ENCODE peak calls at places on chromosomes 2 and 18, in seven cellular contexts. K is mucosa of descending colon, P is body of pancreas, L is left ventricle myocardium inferior, Y is NB4, Z is endodermal cell, O is cardiac fibroblast. H is an unnamed sample.

GRCh38 chr2:178775975-178776374 is 31.2 kb downstream of the TTN start:
- DNase-seq in K (no peak), P (no peak), L (no peak), Y (no peak), Z (no peak), O (no peak), H (no peak)

GRCh38 chr2:107740300-107740699 is 86.4 kb upstream of the RGPD4 start:
- DNase-seq in K (no peak), P (no peak), L (no peak), Y (no peak), Z (no peak), O (no peak), H (no peak)

GRCh38 chr2:204899983-204900382 is 354.7 kb downstream of the PARD3B start:
- DNase-seq in K (no peak), P (no peak), L (no peak), Y (no peak), Z (no peak), O (no peak), H (no peak)

GRCh38 chr18:76981388-76981968 is 151.1 kb downstream of the MBP start:
- DNase-seq in K (peak; percentile 64), P (no peak), L (no peak), Y (no peak), Z (peak; percentile 67), O (no peak), H (no peak)

GRCh38 chr2:95346236-95346737 is 49.1 kb downstream of the KCNIP3 start:
- DNase-seq in K (peak; percentile 84), P (peak; percentile 52), L (peak; percentile 79), Y (peak; percentile 48), Z (no peak), O (peak; percentile 80), H (peak; percentile 48)

GRCh38 chr2:96929245-96929925 is 57.0 kb downstream of the FAM178B start:
- DNase-seq in K (peak; percentile 9), P (no peak), L (no peak), Y (no peak), Z (no peak), O (no peak), H (no peak)

GRCh38 chr2:96195410-96196071 is 13.1 kb downstream of the STARD7 start:
- DNase-seq in K (peak; percentile 49), P (no peak), L (no peak), Y (no peak), Z (no peak), O (no peak), H (no peak)

GRCh38 chr2:96502891-96503636 is 2.1 kb downstream of the NEURL3 start:
- DNase-seq in K (peak; percentile 62), P (peak; percentile 89), L (no peak), Y (no peak), Z (no peak), O (no peak), H (no peak)

GRCh38 chr2:62340981-62341624 is 145.2 kb downstream of the B3GNT2 start:
- DNase-seq in K (no peak), P (peak; percentile 31), L (peak; percentile 43), Y (peak; percentile 24), Z (peak; percentile 64), O (peak; percentile 38), H (peak; percentile 73)

GRCh38 chr2:100919316-100919715 is 82.8 kb upstream of the RPL31 start:
- DNase-seq in K (no peak), P (no peak), L (no peak), Y (peak; percentile 50), Z (peak; percentile 80), O (no peak), H (no peak)
- TF ChIP-seq CTCF in K (no peak), P (peak; percentile 14), L (peak; percentile 34), Y (peak; percentile 87), Z (peak; percentile 88), O (peak; percentile 49), H (peak; percentile 43)

GRCh38 chr18:55934801-55935200 is 346.8 kb upstream of the TCF4 start:
- DNase-seq in K (no peak), P (no peak), L (no peak), Y (no peak), Z (no peak), O (no peak), H (no peak)
- TF ChIP-seq CTCF in K (no peak), P (no peak), L (no peak), Y (no peak), Z (no peak), O (no peak), H (no peak)

DNA sequence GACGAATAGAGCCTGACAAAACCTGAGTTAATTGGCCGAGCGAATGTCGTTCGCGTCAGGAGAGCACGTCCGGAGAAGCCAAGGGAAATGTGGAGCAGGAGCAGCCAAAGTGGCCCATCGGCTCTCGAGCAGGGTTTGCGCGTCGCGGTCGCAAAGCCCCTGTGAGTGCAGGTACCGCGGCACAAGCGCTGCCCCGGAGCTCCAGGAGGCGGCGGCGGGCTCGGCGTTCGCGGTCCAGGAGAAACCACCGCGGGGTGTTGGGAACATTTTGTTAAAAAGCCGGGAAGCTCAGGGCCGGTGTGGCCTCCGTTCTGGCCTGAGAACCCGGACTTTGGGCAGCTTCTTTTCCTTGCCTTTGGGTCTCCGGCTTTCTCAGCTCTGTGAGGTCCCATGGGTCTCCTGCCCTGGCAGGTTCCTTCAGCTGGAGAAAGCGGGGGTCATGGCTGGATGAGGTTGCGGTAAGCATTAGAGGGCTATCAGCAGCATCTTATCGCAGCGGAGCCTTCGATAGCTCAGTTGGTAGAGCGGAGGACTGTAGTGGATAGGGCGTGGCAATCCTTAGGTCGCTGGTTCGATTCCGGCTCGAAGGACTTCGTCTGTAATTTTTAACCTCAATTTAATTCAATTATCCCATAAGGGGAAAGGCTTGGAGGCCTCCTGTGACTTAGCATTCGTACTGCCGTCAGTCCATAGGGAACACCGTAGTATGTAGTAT is 1.0 kb upstream of the AGBL5 start:
- DNase-seq in K (peak; percentile 95), P (peak; percentile 93), L (peak; percentile 86), Y (peak; percentile 96), Z (peak; percentile 99), O (peak; percentile 95), H (peak; percentile 90)
- TF ChIP-seq CTCF in K (no peak), P (peak; percentile 24), L (peak; percentile 65), Y (no peak), Z (peak; percentile 66), O (peak; percentile 58), H (peak; percentile 39)

GRCh38 chr18:78073275-78073674 is 823.6 kb downstream of the GALR1 start:
- DNase-seq in K (no peak), P (no peak), L (no peak), Y (peak; percentile 13), Z (no peak), O (no peak), H (peak; percentile 2)
- TF ChIP-seq CTCF in K (no peak), P (no peak), L (peak; percentile 25), Y (no peak), Z (peak; percentile 43), O (no peak), H (no peak)

GRCh38 chr2:51789908-51790307 is 758.0 kb upstream of the NRXN1 start:
- DNase-seq in K (no peak), P (no peak), L (no peak), Y (no peak), Z (no peak), O (no peak), H (no peak)

GRCh38 chr2:51790854-51791253 is 758.9 kb upstream of the NRXN1 start:
- DNase-seq in K (no peak), P (no peak), L (no peak), Y (no peak), Z (no peak), O (no peak), H (no peak)

DNA sequence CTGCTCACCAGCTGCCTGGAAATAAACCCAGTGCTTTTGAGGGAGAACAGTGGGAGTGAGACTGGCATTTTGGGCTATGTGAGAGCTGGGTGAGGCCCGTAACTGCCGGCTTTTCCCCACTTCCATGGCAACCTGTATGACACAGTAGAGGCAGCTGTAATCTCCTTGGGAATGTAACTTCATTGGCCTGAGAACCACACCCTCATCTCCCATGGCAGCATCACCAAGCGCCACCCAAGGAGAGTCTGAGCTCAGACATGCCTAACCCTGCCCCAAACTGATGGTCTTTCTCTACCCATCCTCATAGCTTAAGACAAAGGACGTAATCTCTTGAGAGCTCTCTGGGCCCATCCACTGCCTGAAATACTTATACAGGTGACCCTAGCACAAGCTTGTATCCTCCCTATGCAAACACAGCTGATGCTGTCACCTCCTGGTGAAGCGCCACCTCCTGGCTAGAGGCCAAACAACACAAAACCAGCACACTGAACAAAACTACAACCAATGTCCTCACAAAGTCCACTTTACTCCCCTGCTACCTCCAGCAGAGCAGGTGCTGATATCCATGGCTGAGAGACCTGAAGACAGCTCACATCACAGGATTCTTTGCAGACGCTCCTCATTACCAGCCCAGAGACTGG is 763.4 kb upstream of the NRXN1 start:
- DNase-seq in K (peak; percentile 63), P (no peak), L (no peak), Y (peak; percentile 34), Z (peak; percentile 92), O (no peak), H (peak; percentile 36)
- TF ChIP-seq CTCF in K (no peak), P (no peak), L (no peak), Y (peak; percentile 80), Z (peak; percentile 85), O (peak; percentile 17), H (peak; percentile 28)

DNA sequence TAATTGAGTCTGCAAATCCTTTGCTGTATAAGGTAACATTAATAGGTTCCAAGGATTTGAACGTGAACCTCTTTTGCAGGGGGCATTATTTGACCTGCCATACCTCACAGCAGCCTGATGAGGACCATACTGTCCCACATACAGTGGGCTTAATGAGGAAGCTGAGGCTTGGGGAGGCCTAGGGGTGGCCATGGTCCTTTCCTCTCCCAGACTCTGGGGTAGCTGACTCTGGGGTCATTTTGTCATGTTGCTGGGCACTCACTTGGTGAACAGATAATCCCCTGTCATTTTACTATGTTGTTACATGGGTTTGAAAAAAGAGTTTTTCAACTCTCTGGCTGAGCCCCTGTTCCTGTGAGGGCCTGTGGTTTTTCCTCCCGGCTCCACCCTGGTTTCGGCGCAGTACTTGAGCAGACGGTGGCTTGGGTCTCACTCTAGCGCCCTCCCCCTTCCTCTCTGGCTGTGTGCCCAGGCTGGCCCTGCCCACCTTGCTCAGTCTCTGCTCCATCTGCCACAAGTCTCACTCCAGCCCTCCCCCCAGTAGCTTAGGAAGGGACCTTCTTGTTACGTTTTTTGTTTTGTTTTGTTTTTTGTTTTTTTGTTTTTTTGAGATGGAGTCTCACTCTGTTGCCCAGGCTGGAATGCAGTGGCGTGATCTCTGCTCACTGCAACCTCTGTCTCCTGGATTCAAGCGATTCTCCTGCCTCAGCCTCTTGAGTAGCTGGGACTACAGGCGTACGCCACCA is 21.0 kb downstream of the INPP4A start:
- DNase-seq in K (peak; percentile 87), P (peak; percentile 78), L (peak; percentile 81), Y (peak; percentile 96), Z (no peak), O (peak; percentile 84), H (peak; percentile 87)
- TF ChIP-seq CTCF in K (no peak), P (no peak), L (no peak), Y (no peak), Z (no peak), O (no peak), H (no peak)

DNA sequence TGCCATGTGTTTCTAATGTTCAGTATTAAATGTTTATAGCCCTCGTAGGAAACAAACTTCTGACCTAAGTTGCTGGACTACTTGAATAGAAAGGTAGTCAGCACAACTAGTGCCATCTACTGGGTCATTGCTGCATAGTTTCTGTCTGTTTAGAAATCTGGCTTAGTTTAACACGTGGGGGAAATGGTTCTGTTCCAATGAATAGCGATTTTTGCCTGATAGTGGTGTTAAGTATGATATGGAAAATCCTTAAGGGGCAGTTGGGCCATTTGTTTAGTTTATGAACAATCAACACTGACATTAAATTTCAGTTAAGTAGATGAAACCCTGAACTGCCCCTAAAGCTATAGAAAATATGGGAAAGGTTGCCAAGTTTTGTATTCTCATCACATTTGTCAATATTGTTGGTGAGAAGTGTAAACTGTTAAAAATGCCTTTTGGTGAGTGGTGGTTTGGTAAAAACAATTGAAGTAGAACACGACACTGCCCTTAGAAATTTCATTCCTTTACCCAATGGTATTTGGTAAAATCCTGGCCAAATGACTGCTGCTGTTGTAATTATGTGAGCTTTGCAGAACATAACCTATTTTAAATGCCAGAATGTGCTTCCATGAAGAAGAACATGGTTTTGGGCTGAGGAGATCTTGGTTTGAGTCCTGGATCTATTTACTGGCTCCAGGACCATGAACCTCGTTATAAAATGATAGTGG is 13.2 kb downstream of the NABP1 start:
- DNase-seq in K (no peak), P (peak; percentile 80), L (no peak), Y (peak; percentile 83), Z (peak; percentile 67), O (peak; percentile 90), H (peak; percentile 64)
- TF ChIP-seq CTCF in K (peak; percentile 56), P (peak; percentile 50), L (peak; percentile 81), Y (peak; percentile 81), Z (peak; percentile 85), O (peak; percentile 80), H (peak; percentile 84)

H was measured in cardiac muscle cell.